ENCODE peak calls at places on chromosomes 13 and 19, in five cellular contexts. One of them, this sample, is unnamed.

GRCh38 chr13:70043685-70044084 is 63.9 kb upstream of the ATXN8OS start:
- DNase-seq in nephron progenitor cell: no peak
- DNase-seq in stimulated activated CD8-positive, alpha-beta memory T cell treated with anti-CD3 and anti-CD28 coated beads, Interleukin-15, amount 100 ng/mL, for 24 hours: no peak
- DNase-seq in stimulated activated CD4-positive, alpha-beta T cell treated with anti-CD3 and anti-CD28 coated beads, TNF-alpha, amount 100 ng/mL, for 24 hours: no peak
- DNase-seq in ELF-1: no peak
- DNase-seq in this sample: no peak

GRCh38 chr13:44142911-44143665 is 230.5 kb upstream of the SERP2 start:
- DNase-seq in nephron progenitor cell: no peak
- DNase-seq in stimulated activated CD8-positive, alpha-beta memory T cell treated with anti-CD3 and anti-CD28 coated beads, Interleukin-15, amount 100 ng/mL, for 24 hours: no peak
- DNase-seq in stimulated activated CD4-positive, alpha-beta T cell treated with anti-CD3 and anti-CD28 coated beads, TNF-alpha, amount 100 ng/mL, for 24 hours: no peak
- DNase-seq in ELF-1: no peak
- DNase-seq in this sample: no peak

GRCh38 chr19:18392417-18392816 is 5.0 kb downstream of the LRRC25 start:
- DNase-seq in nephron progenitor cell: no peak
- DNase-seq in stimulated activated CD8-positive, alpha-beta memory T cell treated with anti-CD3 and anti-CD28 coated beads, Interleukin-15, amount 100 ng/mL, for 24 hours: no peak
- DNase-seq in stimulated activated CD4-positive, alpha-beta T cell treated with anti-CD3 and anti-CD28 coated beads, TNF-alpha, amount 100 ng/mL, for 24 hours: no peak
- DNase-seq in ELF-1: no peak
- DNase-seq in this sample: no peak

GRCh38 chr19:17616961-17617806 is 61.7 kb downstream of the COLGALT1 start:
- DNase-seq in nephron progenitor cell: peak
- DNase-seq in stimulated activated CD8-positive, alpha-beta memory T cell treated with anti-CD3 and anti-CD28 coated beads, Interleukin-15, amount 100 ng/mL, for 24 hours: no peak
- DNase-seq in stimulated activated CD4-positive, alpha-beta T cell treated with anti-CD3 and anti-CD28 coated beads, TNF-alpha, amount 100 ng/mL, for 24 hours: no peak
- DNase-seq in ELF-1: peak
- DNase-seq in this sample: peak

GRCh38 chr19:30420881-30421280 is 48.7 kb downstream of the ZNF536 start:
- DNase-seq in nephron progenitor cell: no peak
- DNase-seq in stimulated activated CD8-positive, alpha-beta memory T cell treated with anti-CD3 and anti-CD28 coated beads, Interleukin-15, amount 100 ng/mL, for 24 hours: no peak
- DNase-seq in stimulated activated CD4-positive, alpha-beta T cell treated with anti-CD3 and anti-CD28 coated beads, TNF-alpha, amount 100 ng/mL, for 24 hours: no peak
- DNase-seq in ELF-1: no peak
- DNase-seq in this sample: no peak

GRCh38 chr19:46381746-46382345 is 31.5 kb downstream of the CCDC8 start:
- DNase-seq in nephron progenitor cell: no peak
- DNase-seq in stimulated activated CD8-positive, alpha-beta memory T cell treated with anti-CD3 and anti-CD28 coated beads, Interleukin-15, amount 100 ng/mL, for 24 hours: no peak
- DNase-seq in stimulated activated CD4-positive, alpha-beta T cell treated with anti-CD3 and anti-CD28 coated beads, TNF-alpha, amount 100 ng/mL, for 24 hours: no peak
- DNase-seq in ELF-1: no peak
- DNase-seq in this sample: no peak

GRCh38 chr19:43984687-43985000 is 656 bp downstream of the ZNF155 start:
- DNase-seq in nephron progenitor cell: no peak
- DNase-seq in stimulated activated CD8-positive, alpha-beta memory T cell treated with anti-CD3 and anti-CD28 coated beads, Interleukin-15, amount 100 ng/mL, for 24 hours: no peak
- DNase-seq in stimulated activated CD4-positive, alpha-beta T cell treated with anti-CD3 and anti-CD28 coated beads, TNF-alpha, amount 100 ng/mL, for 24 hours: no peak
- DNase-seq in ELF-1: peak
- DNase-seq in this sample: no peak

GRCh38 chr13:98632971-98633370 is 56.1 kb upstream of the STK24 start:
- DNase-seq in nephron progenitor cell: no peak
- DNase-seq in stimulated activated CD8-positive, alpha-beta memory T cell treated with anti-CD3 and anti-CD28 coated beads, Interleukin-15, amount 100 ng/mL, for 24 hours: no peak
- DNase-seq in stimulated activated CD4-positive, alpha-beta T cell treated with anti-CD3 and anti-CD28 coated beads, TNF-alpha, amount 100 ng/mL, for 24 hours: no peak
- DNase-seq in ELF-1: no peak
- DNase-seq in this sample: no peak

GRCh38 chr13:109720758-109721184 is 65.6 kb downstream of the IRS2 start:
- DNase-seq in nephron progenitor cell: no peak
- DNase-seq in stimulated activated CD8-positive, alpha-beta memory T cell treated with anti-CD3 and anti-CD28 coated beads, Interleukin-15, amount 100 ng/mL, for 24 hours: no peak
- DNase-seq in stimulated activated CD4-positive, alpha-beta T cell treated with anti-CD3 and anti-CD28 coated beads, TNF-alpha, amount 100 ng/mL, for 24 hours: no peak
- DNase-seq in ELF-1: no peak
- DNase-seq in this sample: no peak

GRCh38 chr13:88339271-88339741 is 668.1 kb downstream of the SLITRK5 start:
- DNase-seq in nephron progenitor cell: peak
- DNase-seq in stimulated activated CD8-positive, alpha-beta memory T cell treated with anti-CD3 and anti-CD28 coated beads, Interleukin-15, amount 100 ng/mL, for 24 hours: no peak
- DNase-seq in stimulated activated CD4-positive, alpha-beta T cell treated with anti-CD3 and anti-CD28 coated beads, TNF-alpha, amount 100 ng/mL, for 24 hours: no peak
- DNase-seq in ELF-1: peak
- DNase-seq in this sample: peak

GRCh38 chr13:35770756-35771291 is 294.3 kb upstream of the MAB21L1 start:
- DNase-seq in nephron progenitor cell: no peak
- DNase-seq in stimulated activated CD8-positive, alpha-beta memory T cell treated with anti-CD3 and anti-CD28 coated beads, Interleukin-15, amount 100 ng/mL, for 24 hours: no peak
- DNase-seq in stimulated activated CD4-positive, alpha-beta T cell treated with anti-CD3 and anti-CD28 coated beads, TNF-alpha, amount 100 ng/mL, for 24 hours: no peak
- DNase-seq in ELF-1: no peak
- DNase-seq in this sample: no peak

GRCh38 chr19:6887326-6887725 is at the start of gene ADGRE1:
- DNase-seq in nephron progenitor cell: no peak
- DNase-seq in stimulated activated CD8-positive, alpha-beta memory T cell treated with anti-CD3 and anti-CD28 coated beads, Interleukin-15, amount 100 ng/mL, for 24 hours: no peak
- DNase-seq in stimulated activated CD4-positive, alpha-beta T cell treated with anti-CD3 and anti-CD28 coated beads, TNF-alpha, amount 100 ng/mL, for 24 hours: no peak
- DNase-seq in ELF-1: no peak
- DNase-seq in this sample: no peak

GRCh38 chr13:37656247-37656940 is 57.8 kb upstream of the POSTN start:
- DNase-seq in nephron progenitor cell: no peak
- DNase-seq in stimulated activated CD8-positive, alpha-beta memory T cell treated with anti-CD3 and anti-CD28 coated beads, Interleukin-15, amount 100 ng/mL, for 24 hours: no peak
- DNase-seq in stimulated activated CD4-positive, alpha-beta T cell treated with anti-CD3 and anti-CD28 coated beads, TNF-alpha, amount 100 ng/mL, for 24 hours: no peak
- DNase-seq in ELF-1: no peak
- DNase-seq in this sample: no peak

GRCh38 chr19:21655540-21656126 is 111.7 kb downstream of the ZNF100 start:
- DNase-seq in nephron progenitor cell: no peak
- DNase-seq in stimulated activated CD8-positive, alpha-beta memory T cell treated with anti-CD3 and anti-CD28 coated beads, Interleukin-15, amount 100 ng/mL, for 24 hours: no peak
- DNase-seq in stimulated activated CD4-positive, alpha-beta T cell treated with anti-CD3 and anti-CD28 coated beads, TNF-alpha, amount 100 ng/mL, for 24 hours: no peak
- DNase-seq in ELF-1: no peak
- DNase-seq in this sample: no peak

GRCh38 chr13:22648325-22648758 is 532.4 kb upstream of the SGCG start:
- DNase-seq in nephron progenitor cell: peak
- DNase-seq in stimulated activated CD8-positive, alpha-beta memory T cell treated with anti-CD3 and anti-CD28 coated beads, Interleukin-15, amount 100 ng/mL, for 24 hours: no peak
- DNase-seq in stimulated activated CD4-positive, alpha-beta T cell treated with anti-CD3 and anti-CD28 coated beads, TNF-alpha, amount 100 ng/mL, for 24 hours: no peak
- DNase-seq in ELF-1: peak
- DNase-seq in this sample: peak

GRCh38 chr13:99766641-99767045 is 204.9 kb downstream of the ZIC5 start:
- DNase-seq in nephron progenitor cell: no peak
- DNase-seq in stimulated activated CD8-positive, alpha-beta memory T cell treated with anti-CD3 and anti-CD28 coated beads, Interleukin-15, amount 100 ng/mL, for 24 hours: no peak
- DNase-seq in stimulated activated CD4-positive, alpha-beta T cell treated with anti-CD3 and anti-CD28 coated beads, TNF-alpha, amount 100 ng/mL, for 24 hours: no peak
- DNase-seq in ELF-1: peak
- DNase-seq in this sample: no peak

GRCh38 chr13:74696148-74696922 is 562.1 kb upstream of the KLF12 start:
- DNase-seq in nephron progenitor cell: no peak
- DNase-seq in stimulated activated CD8-positive, alpha-beta memory T cell treated with anti-CD3 and anti-CD28 coated beads, Interleukin-15, amount 100 ng/mL, for 24 hours: no peak
- DNase-seq in stimulated activated CD4-positive, alpha-beta T cell treated with anti-CD3 and anti-CD28 coated beads, TNF-alpha, amount 100 ng/mL, for 24 hours: no peak
- DNase-seq in ELF-1: peak
- DNase-seq in this sample: peak

GRCh38 chr13:98710521-98710920 is 42.0 kb downstream of the SLC15A1 start:
- DNase-seq in nephron progenitor cell: no peak
- DNase-seq in stimulated activated CD8-positive, alpha-beta memory T cell treated with anti-CD3 and anti-CD28 coated beads, Interleukin-15, amount 100 ng/mL, for 24 hours: no peak
- DNase-seq in stimulated activated CD4-positive, alpha-beta T cell treated with anti-CD3 and anti-CD28 coated beads, TNF-alpha, amount 100 ng/mL, for 24 hours: no peak
- DNase-seq in ELF-1: no peak
- DNase-seq in this sample: no peak

GRCh38 chr19:33813391-33814101 is 16.9 kb downstream of the KCTD15 start:
- DNase-seq in nephron progenitor cell: no peak
- DNase-seq in stimulated activated CD8-positive, alpha-beta memory T cell treated with anti-CD3 and anti-CD28 coated beads, Interleukin-15, amount 100 ng/mL, for 24 hours: no peak
- DNase-seq in stimulated activated CD4-positive, alpha-beta T cell treated with anti-CD3 and anti-CD28 coated beads, TNF-alpha, amount 100 ng/mL, for 24 hours: no peak
- DNase-seq in ELF-1: no peak
- DNase-seq in this sample: no peak

GRCh38 chr19:33273881-33274662 is 28.3 kb downstream of the CEBPA start:
- DNase-seq in nephron progenitor cell: peak
- DNase-seq in stimulated activated CD8-positive, alpha-beta memory T cell treated with anti-CD3 and anti-CD28 coated beads, Interleukin-15, amount 100 ng/mL, for 24 hours: no peak
- DNase-seq in stimulated activated CD4-positive, alpha-beta T cell treated with anti-CD3 and anti-CD28 coated beads, TNF-alpha, amount 100 ng/mL, for 24 hours: no peak
- DNase-seq in ELF-1: no peak
- DNase-seq in this sample: peak

GRCh38 chr13:112131081-112131739 is 64.3 kb downstream of the SOX1 start:
- DNase-seq in nephron progenitor cell: no peak
- DNase-seq in stimulated activated CD8-positive, alpha-beta memory T cell treated with anti-CD3 and anti-CD28 coated beads, Interleukin-15, amount 100 ng/mL, for 24 hours: no peak
- DNase-seq in stimulated activated CD4-positive, alpha-beta T cell treated with anti-CD3 and anti-CD28 coated beads, TNF-alpha, amount 100 ng/mL, for 24 hours: no peak
- DNase-seq in ELF-1: no peak
- DNase-seq in this sample: no peak

GRCh38 chr13:111623170-111623569 is 302.7 kb downstream of the TEX29 start:
- DNase-seq in nephron progenitor cell: no peak
- DNase-seq in stimulated activated CD8-positive, alpha-beta memory T cell treated with anti-CD3 and anti-CD28 coated beads, Interleukin-15, amount 100 ng/mL, for 24 hours: no peak
- DNase-seq in stimulated activated CD4-positive, alpha-beta T cell treated with anti-CD3 and anti-CD28 coated beads, TNF-alpha, amount 100 ng/mL, for 24 hours: no peak
- DNase-seq in ELF-1: peak
- DNase-seq in this sample: no peak

GRCh38 chr19:340620-341385 is 3.8 kb downstream of the MIER2 start:
- DNase-seq in nephron progenitor cell: no peak
- DNase-seq in stimulated activated CD8-positive, alpha-beta memory T cell treated with anti-CD3 and anti-CD28 coated beads, Interleukin-15, amount 100 ng/mL, for 24 hours: no peak
- DNase-seq in stimulated activated CD4-positive, alpha-beta T cell treated with anti-CD3 and anti-CD28 coated beads, TNF-alpha, amount 100 ng/mL, for 24 hours: no peak
- DNase-seq in ELF-1: no peak
- DNase-seq in this sample: no peak

GRCh38 chr13:91572439-91572838 is 174.0 kb downstream of the GPC5 start:
- DNase-seq in nephron progenitor cell: no peak
- DNase-seq in stimulated activated CD8-positive, alpha-beta memory T cell treated with anti-CD3 and anti-CD28 coated beads, Interleukin-15, amount 100 ng/mL, for 24 hours: no peak
- DNase-seq in stimulated activated CD4-positive, alpha-beta T cell treated with anti-CD3 and anti-CD28 coated beads, TNF-alpha, amount 100 ng/mL, for 24 hours: no peak
- DNase-seq in ELF-1: no peak
- DNase-seq in this sample: no peak

GRCh38 chr19:4191044-4191443 is 8.6 kb downstream of the ANKRD24 start:
- DNase-seq in nephron progenitor cell: no peak
- DNase-seq in stimulated activated CD8-positive, alpha-beta memory T cell treated with anti-CD3 and anti-CD28 coated beads, Interleukin-15, amount 100 ng/mL, for 24 hours: no peak
- DNase-seq in stimulated activated CD4-positive, alpha-beta T cell treated with anti-CD3 and anti-CD28 coated beads, TNF-alpha, amount 100 ng/mL, for 24 hours: no peak
- DNase-seq in ELF-1: no peak
- DNase-seq in this sample: peak

GRCh38 chr19:5484398-5485285 is 29.4 kb downstream of the ZNRF4 start:
- DNase-seq in nephron progenitor cell: peak
- DNase-seq in stimulated activated CD8-positive, alpha-beta memory T cell treated with anti-CD3 and anti-CD28 coated beads, Interleukin-15, amount 100 ng/mL, for 24 hours: no peak
- DNase-seq in stimulated activated CD4-positive, alpha-beta T cell treated with anti-CD3 and anti-CD28 coated beads, TNF-alpha, amount 100 ng/mL, for 24 hours: no peak
- DNase-seq in ELF-1: peak
- DNase-seq in this sample: peak

GRCh38 chr13:83325454-83325853 is 556.8 kb downstream of the SLITRK1 start:
- DNase-seq in nephron progenitor cell: no peak
- DNase-seq in stimulated activated CD8-positive, alpha-beta memory T cell treated with anti-CD3 and anti-CD28 coated beads, Interleukin-15, amount 100 ng/mL, for 24 hours: no peak
- DNase-seq in stimulated activated CD4-positive, alpha-beta T cell treated with anti-CD3 and anti-CD28 coated beads, TNF-alpha, amount 100 ng/mL, for 24 hours: no peak
- DNase-seq in ELF-1: no peak
- DNase-seq in this sample: no peak

GRCh38 chr13:109668433-109669233 is 117.8 kb downstream of the IRS2 start:
- DNase-seq in nephron progenitor cell: no peak
- DNase-seq in stimulated activated CD8-positive, alpha-beta memory T cell treated with anti-CD3 and anti-CD28 coated beads, Interleukin-15, amount 100 ng/mL, for 24 hours: no peak
- DNase-seq in stimulated activated CD4-positive, alpha-beta T cell treated with anti-CD3 and anti-CD28 coated beads, TNF-alpha, amount 100 ng/mL, for 24 hours: no peak
- DNase-seq in ELF-1: peak
- DNase-seq in this sample: peak

GRCh38 chr13:31060655-31061054 is 101.0 kb downstream of the HSPH1 start:
- DNase-seq in nephron progenitor cell: no peak
- DNase-seq in stimulated activated CD8-positive, alpha-beta memory T cell treated with anti-CD3 and anti-CD28 coated beads, Interleukin-15, amount 100 ng/mL, for 24 hours: no peak
- DNase-seq in stimulated activated CD4-positive, alpha-beta T cell treated with anti-CD3 and anti-CD28 coated beads, TNF-alpha, amount 100 ng/mL, for 24 hours: no peak
- DNase-seq in ELF-1: no peak
- DNase-seq in this sample: peak

GRCh38 chr13:22372261-22372660 is 701.4 kb downstream of the FGF9 start:
- DNase-seq in nephron progenitor cell: no peak
- DNase-seq in stimulated activated CD8-positive, alpha-beta memory T cell treated with anti-CD3 and anti-CD28 coated beads, Interleukin-15, amount 100 ng/mL, for 24 hours: no peak
- DNase-seq in stimulated activated CD4-positive, alpha-beta T cell treated with anti-CD3 and anti-CD28 coated beads, TNF-alpha, amount 100 ng/mL, for 24 hours: no peak
- DNase-seq in ELF-1: peak
- DNase-seq in this sample: no peak

GRCh38 chr19:48632692-48633147 is 4.5 kb downstream of the DBP start:
- DNase-seq in nephron progenitor cell: no peak
- DNase-seq in stimulated activated CD8-positive, alpha-beta memory T cell treated with anti-CD3 and anti-CD28 coated beads, Interleukin-15, amount 100 ng/mL, for 24 hours: no peak
- DNase-seq in stimulated activated CD4-positive, alpha-beta T cell treated with anti-CD3 and anti-CD28 coated beads, TNF-alpha, amount 100 ng/mL, for 24 hours: no peak
- DNase-seq in ELF-1: peak
- DNase-seq in this sample: peak

This sample was measured in left kidney.